ENCODE peak calls at places on chromosomes 16 and 17, in ten cellular contexts. W is suprapubic skin, J is endodermal cell, F is astrocyte of the spinal cord, E is neural crest cell, A is heart left ventricle, N is AG04450, U is fibroblast of the aortic adventitia, K is PC-9, Z is HL-60. L is an unnamed sample.

GRCh38 chr17:79506955-79507354 is 103.9 kb downstream of the RBFOX3 start:
- DNase-seq in W (no peak), J (no peak), F (no peak), E (no peak), A (no peak), N (no peak), U (no peak), K (no peak), Z (no peak), L (no peak)

GRCh38 chr16:1494129-1494640 is 1.0 kb downstream of the TELO2 start:
- DNase-seq in W (peak), J (peak), F (peak), E (no peak), A (peak), N (peak), U (peak), K (peak), Z (no peak), L (peak)

GRCh38 chr17:21098934-21099687 is 27.7 kb upstream of the DHRS7B start:
- DNase-seq in W (no peak), J (peak), F (peak), E (peak), A (peak), N (peak), U (peak), K (peak), Z (peak), L (peak)

GRCh38 chr17:752620-753219 is 656 bp upstream of the GEMIN4 start:
- DNase-seq in W (peak), J (peak), F (peak), E (no peak), A (peak), N (peak), U (peak), K (peak), Z (no peak), L (no peak)

GRCh38 chr16:67720236-67720635 is 1.1 kb upstream of the GFOD2 start:
- DNase-seq in W (no peak), J (no peak), F (no peak), E (no peak), A (no peak), N (no peak), U (no peak), K (no peak), Z (no peak), L (no peak)

GRCh38 chr16:88192601-88193000 is 190.2 kb upstream of the ZNF469 start:
- DNase-seq in W (no peak), J (no peak), F (no peak), E (no peak), A (no peak), N (no peak), U (no peak), K (no peak), Z (no peak), L (no peak)

GRCh38 chr17:32484628-32485027 is 2.2 kb upstream of the CDK5R1 start:
- DNase-seq in W (no peak), J (no peak), F (no peak), E (no peak), A (no peak), N (no peak), U (no peak), K (no peak), Z (no peak), L (no peak)

GRCh38 chr17:35846055-35846809 is 22.5 kb downstream of the HEATR9 start:
- DNase-seq in W (no peak), J (no peak), F (no peak), E (no peak), A (no peak), N (no peak), U (peak), K (no peak), Z (no peak), L (peak)

GRCh38 chr16:80619824-80620223 is 79.0 kb downstream of the DYNLRB2 start:
- DNase-seq in W (no peak), J (peak), F (no peak), E (no peak), A (no peak), N (no peak), U (no peak), K (peak), Z (no peak), L (peak)

GRCh38 chr17:58136669-58137279 is 11.4 kb upstream of the OR4D1 start:
- DNase-seq in W (no peak), J (peak), F (no peak), E (no peak), A (no peak), N (no peak), U (no peak), K (peak), Z (no peak), L (no peak)

GRCh38 chr17:74605361-74605760 is 13.3 kb upstream of the CD300LD start:
- DNase-seq in W (no peak), J (no peak), F (peak), E (no peak), A (peak), N (peak), U (peak), K (peak), Z (no peak), L (peak)

GRCh38 chr17:20063665-20064648 is 54.8 kb downstream of the SPECC1 start:
- DNase-seq in W (peak), J (no peak), F (peak), E (no peak), A (peak), N (peak), U (peak), K (peak), Z (peak), L (peak)

GRCh38 chr16:81127051-81127450 is 30.9 kb upstream of the GCSH start:
- DNase-seq in W (no peak), J (no peak), F (peak), E (no peak), A (no peak), N (peak), U (peak), K (peak), Z (no peak), L (peak)

GRCh38 chr17:7650509-7651096 is at the start of gene ATP1B2:
- DNase-seq in W (peak), J (peak), F (no peak), E (peak), A (peak), N (no peak), U (peak), K (peak), Z (no peak), L (no peak)

GRCh38 chr16:11135167-11135973 is 120.6 kb downstream of the SOCS1 start:
- DNase-seq in W (no peak), J (no peak), F (no peak), E (no peak), A (no peak), N (no peak), U (peak), K (peak), Z (peak), L (peak)

GRCh38 chr16:68711421-68712139 is 25.5 kb upstream of the CDH1 start:
- DNase-seq in W (no peak), J (no peak), F (no peak), E (no peak), A (no peak), N (no peak), U (no peak), K (no peak), Z (peak), L (no peak)

GRCh38 chr17:6539871-6540270 is 16.5 kb downstream of the PITPNM3 start:
- DNase-seq in W (no peak), J (peak), F (no peak), E (no peak), A (peak), N (no peak), U (no peak), K (no peak), Z (no peak), L (no peak)

GRCh38 chr16:56241596-56241995 is 50.3 kb downstream of the GNAO1 start:
- DNase-seq in W (no peak), J (no peak), F (no peak), E (no peak), A (no peak), N (no peak), U (no peak), K (peak), Z (no peak), L (peak)

GRCh38 chr16:72400257-72401078 is 228.5 kb upstream of the PMFBP1 start:
- DNase-seq in W (no peak), J (peak), F (peak), E (peak), A (no peak), N (peak), U (peak), K (peak), Z (peak), L (peak)

GRCh38 chr17:35775583-35775982 is 14.9 kb downstream of the C17orf50 start:
- DNase-seq in W (no peak), J (no peak), F (no peak), E (no peak), A (no peak), N (no peak), U (no peak), K (no peak), Z (no peak), L (no peak)

GRCh38 chr16:64019339-64019738 is 1102.5 kb downstream of the CDH11 start:
- DNase-seq in W (no peak), J (no peak), F (no peak), E (no peak), A (no peak), N (no peak), U (no peak), K (no peak), Z (no peak), L (no peak)

GRCh38 chr17:70555723-70556122 is 386.4 kb downstream of the KCNJ2 start:
- DNase-seq in W (no peak), J (no peak), F (no peak), E (no peak), A (no peak), N (no peak), U (no peak), K (no peak), Z (no peak), L (no peak)

GRCh38 chr17:70562137-70562536 is 392.8 kb downstream of the KCNJ2 start:
- DNase-seq in W (no peak), J (no peak), F (no peak), E (no peak), A (no peak), N (no peak), U (no peak), K (no peak), Z (no peak), L (no peak)

GRCh38 chr17:70560471-70560870 is 391.1 kb downstream of the KCNJ2 start:
- DNase-seq in W (no peak), J (no peak), F (no peak), E (no peak), A (no peak), N (no peak), U (no peak), K (no peak), Z (no peak), L (no peak)

GRCh38 chr17:70563301-70563820 is 394.0 kb downstream of the KCNJ2 start:
- DNase-seq in W (no peak), J (no peak), F (peak), E (no peak), A (peak), N (no peak), U (no peak), K (no peak), Z (no peak), L (no peak)

DNA sequence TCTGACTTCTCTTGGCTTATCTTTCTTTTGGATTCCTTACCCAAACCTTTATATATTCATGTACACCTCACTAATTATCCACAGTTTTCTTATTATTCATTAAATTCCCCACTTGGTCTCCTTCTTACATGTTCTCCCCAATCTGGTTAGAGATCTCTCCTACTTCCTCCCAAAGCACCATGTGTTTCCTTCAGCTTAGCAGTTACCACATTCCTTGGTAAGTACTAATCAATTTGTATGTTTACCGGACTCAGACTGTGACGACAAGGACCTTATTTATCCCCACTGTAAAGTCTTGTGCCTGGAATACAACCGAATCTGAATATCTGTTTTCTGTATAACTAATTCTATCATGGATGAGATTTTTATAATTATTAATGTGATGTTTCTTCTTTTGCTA is 389.5 kb downstream of the KCNJ2 start:
- DNase-seq in W (no peak), J (no peak), F (no peak), E (no peak), A (no peak), N (no peak), U (no peak), K (no peak), Z (peak), L (no peak)
- TF ChIP-seq CTCF in W (no peak), J (no peak), F (no peak), E (no peak), A (no peak), N (no peak), U (no peak), K (no peak), Z (no peak), L (no peak)

GRCh38 chr17:10313037-10313672 is 59.7 kb downstream of the MYH13 start:
- DNase-seq in W (no peak), J (peak), F (no peak), E (no peak), A (no peak), N (no peak), U (no peak), K (no peak), Z (no peak), L (no peak)
- TF ChIP-seq CTCF in W (no peak), J (peak), F (no peak), E (no peak), A (no peak), N (no peak), U (no peak), K (no peak), Z (no peak), L (peak)

GRCh38 chr17:42378597-42379594 is 9.3 kb downstream of the STAT3 start:
- DNase-seq in W (no peak), J (no peak), F (peak), E (no peak), A (no peak), N (no peak), U (peak), K (no peak), Z (no peak), L (no peak)
- TF ChIP-seq CTCF in W (no peak), J (no peak), F (no peak), E (no peak), A (no peak), N (no peak), U (no peak), K (no peak), Z (no peak), L (no peak)

DNA sequence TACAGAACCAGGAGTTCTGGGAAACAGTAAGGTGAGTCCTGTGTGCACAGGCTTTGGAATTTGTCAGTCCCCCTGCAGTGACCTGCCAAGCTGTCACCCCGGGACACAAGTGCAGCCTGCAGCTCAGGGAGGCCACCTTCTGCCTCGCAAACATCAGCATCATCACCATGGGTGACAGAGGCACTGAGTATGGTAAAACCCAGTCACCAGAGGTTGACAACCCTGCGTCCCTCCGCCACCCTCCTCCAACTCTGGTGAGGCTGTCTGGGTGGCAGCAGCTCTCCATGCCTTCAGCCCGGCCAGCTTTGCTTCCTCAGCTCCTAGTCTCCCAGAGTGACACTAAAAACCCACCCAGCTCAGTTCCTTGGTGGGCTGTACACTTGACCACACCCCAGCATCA is 221.0 kb downstream of the CPPED1 start:
- DNase-seq in W (peak), J (peak), F (no peak), E (no peak), A (no peak), N (no peak), U (no peak), K (no peak), Z (no peak), L (no peak)
- TF ChIP-seq CTCF in W (no peak), J (no peak), F (no peak), E (no peak), A (no peak), N (no peak), U (no peak), K (no peak), Z (no peak), L (no peak)

DNA sequence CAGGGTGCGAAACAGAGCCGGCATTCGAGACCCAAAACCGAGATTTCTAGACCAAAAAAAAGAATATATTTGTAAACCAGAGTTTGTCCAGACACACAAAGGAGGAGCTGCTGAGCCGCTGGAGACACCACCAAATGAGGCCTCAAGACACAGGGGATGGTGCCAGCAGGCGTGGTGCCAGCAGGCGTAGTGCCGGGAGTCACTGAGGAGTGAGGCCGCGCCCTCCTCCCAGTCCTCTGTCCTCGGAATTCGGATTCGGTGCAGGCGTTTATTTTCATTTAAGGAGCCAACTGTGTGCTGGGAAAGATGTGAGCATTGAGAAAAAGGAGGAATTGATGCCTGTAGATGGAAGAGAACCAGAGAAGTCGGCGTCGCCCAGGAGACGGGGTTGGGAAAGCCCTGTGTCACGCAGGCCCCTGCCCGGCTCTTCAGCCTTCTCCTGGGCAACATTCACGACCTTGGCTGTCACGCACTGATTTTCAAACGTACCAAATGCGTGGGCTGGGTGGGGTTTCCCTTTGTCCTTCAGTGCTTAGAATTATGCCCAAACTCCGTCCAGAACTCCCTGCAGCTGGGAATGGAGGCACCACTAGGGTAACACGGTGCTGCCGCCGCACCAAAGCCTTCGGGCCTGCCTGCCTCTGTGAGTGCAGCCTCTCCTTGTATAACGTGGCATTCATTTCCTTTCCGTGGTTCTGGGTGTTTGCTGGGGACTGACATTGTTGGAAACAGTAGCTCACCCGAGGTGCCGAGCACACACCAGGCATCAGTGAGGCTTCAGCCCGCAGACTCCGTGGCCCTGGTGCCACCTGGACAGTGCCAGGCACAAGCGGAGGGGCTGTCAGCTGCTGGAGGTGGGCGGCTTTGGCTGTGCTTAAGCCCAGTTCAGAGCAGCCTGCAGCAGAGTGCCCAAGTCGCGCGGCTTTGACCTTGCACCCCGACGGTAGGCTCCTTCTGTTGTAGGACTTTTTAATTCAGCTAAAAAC is 49.0 kb upstream of the CHMP6 start:
- DNase-seq in W (peak), J (no peak), F (peak), E (no peak), A (peak), N (peak), U (peak), K (no peak), Z (no peak), L (peak)
- TF ChIP-seq CTCF in W (no peak), J (no peak), F (peak), E (no peak), A (peak), N (peak), U (peak), K (no peak), Z (no peak), L (no peak)

GRCh38 chr17:76080207-76080933 is 1.4 kb downstream of the ZACN start:
- DNase-seq in W (no peak), J (peak), F (no peak), E (no peak), A (no peak), N (no peak), U (no peak), K (no peak), Z (no peak), L (no peak)

GRCh38 chr17:76080934-76081287 is 1.9 kb downstream of the ZACN start:
- DNase-seq in W (no peak), J (no peak), F (no peak), E (no peak), A (no peak), N (no peak), U (no peak), K (no peak), Z (no peak), L (no peak)

GRCh38 chr17:76081295-76082210 is 2.6 kb downstream of the ZACN start:
- DNase-seq in W (no peak), J (no peak), F (no peak), E (no peak), A (no peak), N (no peak), U (no peak), K (no peak), Z (no peak), L (no peak)

GRCh38 chr17:76078859-76079576 is at the start of gene ZACN:
- DNase-seq in W (no peak), J (no peak), F (no peak), E (no peak), A (no peak), N (no peak), U (no peak), K (no peak), Z (no peak), L (no peak)

DNA sequence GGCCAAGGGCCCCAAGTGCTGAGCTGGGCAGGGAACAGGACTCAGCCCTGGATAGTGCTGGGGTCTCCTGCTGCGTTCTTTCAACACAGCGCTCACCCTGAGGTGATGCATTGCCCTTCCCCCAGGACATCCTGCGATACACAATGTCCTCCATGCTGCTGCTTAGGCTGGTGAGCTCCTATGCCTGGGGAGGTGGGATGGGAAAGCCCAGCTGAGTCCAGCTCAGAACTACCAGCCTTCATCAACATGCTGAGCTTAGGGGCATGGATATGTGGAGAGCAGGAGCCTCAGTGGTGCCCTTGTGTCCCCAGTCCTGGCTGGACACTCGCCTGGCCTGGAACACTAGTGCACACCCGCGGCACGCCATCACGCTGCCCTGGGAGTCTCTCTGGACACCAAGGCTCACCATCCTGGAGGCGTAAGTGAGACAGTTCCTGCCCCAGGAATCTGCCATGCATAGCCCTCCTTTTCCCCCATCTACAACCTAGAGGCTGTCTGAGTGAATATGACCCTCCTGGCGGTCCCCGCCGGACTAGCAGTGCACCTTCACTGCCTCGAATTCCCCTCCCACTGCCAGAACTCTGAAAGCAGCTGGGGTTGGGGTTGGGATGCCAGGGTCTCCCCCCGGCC is 710 bp downstream of the ZACN start:
- DNase-seq in W (no peak), J (no peak), F (no peak), E (no peak), A (no peak), N (no peak), U (no peak), K (no peak), Z (no peak), L (no peak)
- TF ChIP-seq CTCF in W (no peak), J (peak), F (peak), E (peak), A (no peak), N (peak), U (peak), K (no peak), Z (no peak), L (no peak)